ENCODE peak calls at places on chromosomes 16 and 17, in seven cellular contexts. One of them, this sample, is unnamed.

GRCh38 chr17:76710863-76711611 is at the start of gene MXRA7:
- DNase-seq in foreskin fibroblast: peak; percentile 87
- DNase-seq in left ventricle myocardium inferior: peak; percentile 81
- DNase-seq in pancreas: no peak
- DNase-seq in BJ: no peak
- DNase-seq in body of pancreas: peak; percentile 73
- DNase-seq in tibial nerve: peak; percentile 61
- DNase-seq in this sample: no peak

GRCh38 chr17:59004338-59005111 is 102.2 kb downstream of the TRIM37 start:
- DNase-seq in tibial nerve: peak; percentile 88
- DNase-seq in foreskin fibroblast: peak; percentile 77
- DNase-seq in body of pancreas: peak; percentile 71
- DNase-seq in BJ: no peak
- DNase-seq in left ventricle myocardium inferior: peak; percentile 21
- DNase-seq in pancreas: no peak
- DNase-seq in this sample: peak; percentile 59

GRCh38 chr17:56597495-56597990 is 4.0 kb downstream of the NOG start:
- DNase-seq in foreskin fibroblast: peak; percentile 16
- DNase-seq in body of pancreas: peak; percentile 5
- DNase-seq in tibial nerve: no peak
- DNase-seq in BJ: no peak
- DNase-seq in left ventricle myocardium inferior: no peak
- DNase-seq in pancreas: peak; percentile 65
- DNase-seq in this sample: peak; percentile 83

GRCh38 chr16:85554114-85554790 is 58.9 kb upstream of the GSE1 start:
- DNase-seq in pancreas: peak; percentile 39
- DNase-seq in tibial nerve: peak; percentile 78
- DNase-seq in BJ: peak; percentile 37
- DNase-seq in left ventricle myocardium inferior: peak; percentile 67
- DNase-seq in body of pancreas: peak; percentile 82
- DNase-seq in foreskin fibroblast: peak; percentile 91
- DNase-seq in this sample: peak; percentile 78

GRCh38 chr17:77704048-77704815 is 254.3 kb upstream of the TNRC6C start:
- DNase-seq in foreskin fibroblast: no peak
- DNase-seq in body of pancreas: no peak
- DNase-seq in pancreas: no peak
- DNase-seq in BJ: no peak
- DNase-seq in tibial nerve: no peak
- DNase-seq in left ventricle myocardium inferior: no peak
- DNase-seq in this sample: peak; percentile 29

GRCh38 chr16:51237861-51238378 is 86.8 kb upstream of the SALL1 start:
- DNase-seq in left ventricle myocardium inferior: no peak
- DNase-seq in BJ: no peak
- DNase-seq in body of pancreas: no peak
- DNase-seq in pancreas: no peak
- DNase-seq in foreskin fibroblast: no peak
- DNase-seq in tibial nerve: no peak
- DNase-seq in this sample: no peak

GRCh38 chr16:89189358-89190025 is 10.8 kb downstream of the SLC22A31 start:
- DNase-seq in left ventricle myocardium inferior: no peak
- DNase-seq in pancreas: peak; percentile 34
- DNase-seq in tibial nerve: no peak
- DNase-seq in body of pancreas: no peak
- DNase-seq in foreskin fibroblast: no peak
- DNase-seq in BJ: no peak
- DNase-seq in this sample: no peak

GRCh38 chr16:50301626-50302471 is 35.5 kb downstream of the ADCY7 start:
- DNase-seq in BJ: no peak
- DNase-seq in pancreas: no peak
- DNase-seq in body of pancreas: no peak
- DNase-seq in tibial nerve: no peak
- DNase-seq in foreskin fibroblast: peak; percentile 60
- DNase-seq in left ventricle myocardium inferior: no peak
- DNase-seq in this sample: peak; percentile 84

GRCh38 chr16:48596326-48596725 is 13.7 kb downstream of the N4BP1 start:
- DNase-seq in BJ: no peak
- DNase-seq in foreskin fibroblast: no peak
- DNase-seq in left ventricle myocardium inferior: no peak
- DNase-seq in body of pancreas: no peak
- DNase-seq in tibial nerve: no peak
- DNase-seq in pancreas: no peak
- DNase-seq in this sample: no peak

GRCh38 chr17:76408037-76408849 is 23.8 kb downstream of the SPHK1 start:
- DNase-seq in tibial nerve: peak; percentile 27
- DNase-seq in pancreas: peak; percentile 91
- DNase-seq in left ventricle myocardium inferior: no peak
- DNase-seq in body of pancreas: peak; percentile 81
- DNase-seq in BJ: no peak
- DNase-seq in foreskin fibroblast: peak; percentile 72
- DNase-seq in this sample: no peak

GRCh38 chr16:67719778-67720144 is 645 bp upstream of the GFOD2 start:
- DNase-seq in BJ: no peak
- DNase-seq in foreskin fibroblast: peak; percentile 75
- DNase-seq in body of pancreas: peak; percentile 42
- DNase-seq in pancreas: no peak
- DNase-seq in left ventricle myocardium inferior: no peak
- DNase-seq in tibial nerve: peak; percentile 31
- DNase-seq in this sample: peak; percentile 38

GRCh38 chr17:30605027-30605426 is 127.8 kb downstream of the GOSR1 start:
- DNase-seq in BJ: no peak
- DNase-seq in left ventricle myocardium inferior: no peak
- DNase-seq in body of pancreas: no peak
- DNase-seq in foreskin fibroblast: no peak
- DNase-seq in tibial nerve: no peak
- DNase-seq in pancreas: no peak
- DNase-seq in this sample: no peak

GRCh38 chr17:3551189-3551588 is 6.4 kb downstream of the TRPV3 start:
- DNase-seq in tibial nerve: no peak
- DNase-seq in foreskin fibroblast: no peak
- DNase-seq in BJ: no peak
- DNase-seq in left ventricle myocardium inferior: no peak
- DNase-seq in body of pancreas: no peak
- DNase-seq in pancreas: no peak
- DNase-seq in this sample: no peak

GRCh38 chr16:19084139-19084538 is 16.7 kb downstream of the COQ7 start:
- DNase-seq in tibial nerve: no peak
- DNase-seq in body of pancreas: no peak
- DNase-seq in pancreas: no peak
- DNase-seq in left ventricle myocardium inferior: no peak
- DNase-seq in BJ: no peak
- DNase-seq in foreskin fibroblast: no peak
- DNase-seq in this sample: no peak

GRCh38 chr17:7916383-7916677 is 241 bp upstream of the RNF227 start:
- DNase-seq in tibial nerve: no peak
- DNase-seq in body of pancreas: no peak
- DNase-seq in left ventricle myocardium inferior: no peak
- DNase-seq in foreskin fibroblast: no peak
- DNase-seq in pancreas: no peak
- DNase-seq in BJ: no peak
- DNase-seq in this sample: no peak

GRCh38 chr17:42246515-42246914 is 29.7 kb downstream of the STAT5B start:
- DNase-seq in left ventricle myocardium inferior: no peak
- DNase-seq in pancreas: no peak
- DNase-seq in body of pancreas: peak; percentile 71
- DNase-seq in BJ: no peak
- DNase-seq in tibial nerve: no peak
- DNase-seq in foreskin fibroblast: no peak
- DNase-seq in this sample: no peak

GRCh38 chr17:36731806-36732205 is 130.4 kb downstream of the MRM1 start:
- DNase-seq in body of pancreas: no peak
- DNase-seq in foreskin fibroblast: no peak
- DNase-seq in left ventricle myocardium inferior: no peak
- DNase-seq in tibial nerve: no peak
- DNase-seq in pancreas: peak; percentile 13
- DNase-seq in BJ: no peak
- DNase-seq in this sample: no peak

GRCh38 chr17:66704858-66705257 is 130.1 kb upstream of the CACNG5 start:
- DNase-seq in pancreas: no peak
- DNase-seq in left ventricle myocardium inferior: no peak
- DNase-seq in foreskin fibroblast: no peak
- DNase-seq in body of pancreas: no peak
- DNase-seq in BJ: no peak
- DNase-seq in tibial nerve: no peak
- DNase-seq in this sample: no peak

GRCh38 chr17:34051046-34051445 is 204.0 kb upstream of the CCL2 start:
- DNase-seq in pancreas: no peak
- DNase-seq in BJ: no peak
- DNase-seq in body of pancreas: no peak
- DNase-seq in left ventricle myocardium inferior: no peak
- DNase-seq in tibial nerve: no peak
- DNase-seq in foreskin fibroblast: no peak
- DNase-seq in this sample: no peak

GRCh38 chr17:39276113-39276512 is 50.4 kb upstream of the STAC2 start:
- DNase-seq in pancreas: no peak
- DNase-seq in left ventricle myocardium inferior: no peak
- DNase-seq in foreskin fibroblast: no peak
- DNase-seq in tibial nerve: no peak
- DNase-seq in BJ: no peak
- DNase-seq in body of pancreas: no peak
- DNase-seq in this sample: no peak

GRCh38 chr17:39271546-39271945 is 45.8 kb upstream of the STAC2 start:
- DNase-seq in body of pancreas: no peak
- DNase-seq in foreskin fibroblast: peak; percentile 63
- DNase-seq in left ventricle myocardium inferior: no peak
- DNase-seq in BJ: no peak
- DNase-seq in pancreas: no peak
- DNase-seq in tibial nerve: no peak
- DNase-seq in this sample: no peak

DNA sequence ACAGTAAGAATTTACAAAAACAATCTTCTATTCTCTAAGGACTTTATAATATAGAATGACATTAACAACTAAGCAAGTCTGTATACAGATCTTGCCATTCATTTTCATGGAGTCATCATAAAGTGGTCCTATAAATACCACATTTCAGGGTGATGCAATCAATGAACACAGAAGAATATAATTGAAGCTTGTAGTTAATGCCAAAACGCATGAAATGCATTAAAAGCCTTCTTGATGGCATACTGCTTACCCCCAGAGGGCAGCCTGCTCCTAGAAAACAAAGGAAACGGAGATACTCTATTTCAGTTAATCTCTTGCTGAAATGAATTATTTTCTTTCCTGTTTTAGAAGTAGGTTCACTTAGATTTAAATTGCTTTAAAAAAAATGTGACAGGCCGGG is 45.2 kb upstream of the STAC2 start:
- DNase-seq in foreskin fibroblast: peak; percentile 86
- DNase-seq in body of pancreas: no peak
- DNase-seq in left ventricle myocardium inferior: no peak
- DNase-seq in pancreas: no peak
- DNase-seq in tibial nerve: no peak
- DNase-seq in BJ: peak; percentile 53
- DNase-seq in this sample: no peak
- H3K4me3 ChIP-seq in foreskin fibroblast: no peak overlapping the region
- H3K4me3 ChIP-seq in body of pancreas: no peak overlapping the region
- H3K4me3 ChIP-seq in left ventricle myocardium inferior: no peak overlapping the region
- H3K4me3 ChIP-seq in pancreas: no peak overlapping the region
- H3K4me3 ChIP-seq in tibial nerve: no peak overlapping the region
- H3K4me3 ChIP-seq in BJ: no peak overlapping the region
- H3K4me3 ChIP-seq in this sample: no peak overlapping the region

GRCh38 chr17:63023049-63023448 is 57.0 kb downstream of the TANC2 start:
- DNase-seq in tibial nerve: no peak
- DNase-seq in foreskin fibroblast: no peak
- DNase-seq in pancreas: no peak
- DNase-seq in left ventricle myocardium inferior: no peak
- DNase-seq in BJ: no peak
- DNase-seq in body of pancreas: no peak
- DNase-seq in this sample: no peak
- TF ChIP-seq CTCF in tibial nerve: no peak
- TF ChIP-seq CTCF in foreskin fibroblast: no peak
- TF ChIP-seq CTCF in pancreas: no peak
- TF ChIP-seq CTCF in left ventricle myocardium inferior: no peak
- TF ChIP-seq CTCF in BJ: no peak
- TF ChIP-seq CTCF in body of pancreas: no peak
- TF ChIP-seq CTCF in this sample: no peak

DNA sequence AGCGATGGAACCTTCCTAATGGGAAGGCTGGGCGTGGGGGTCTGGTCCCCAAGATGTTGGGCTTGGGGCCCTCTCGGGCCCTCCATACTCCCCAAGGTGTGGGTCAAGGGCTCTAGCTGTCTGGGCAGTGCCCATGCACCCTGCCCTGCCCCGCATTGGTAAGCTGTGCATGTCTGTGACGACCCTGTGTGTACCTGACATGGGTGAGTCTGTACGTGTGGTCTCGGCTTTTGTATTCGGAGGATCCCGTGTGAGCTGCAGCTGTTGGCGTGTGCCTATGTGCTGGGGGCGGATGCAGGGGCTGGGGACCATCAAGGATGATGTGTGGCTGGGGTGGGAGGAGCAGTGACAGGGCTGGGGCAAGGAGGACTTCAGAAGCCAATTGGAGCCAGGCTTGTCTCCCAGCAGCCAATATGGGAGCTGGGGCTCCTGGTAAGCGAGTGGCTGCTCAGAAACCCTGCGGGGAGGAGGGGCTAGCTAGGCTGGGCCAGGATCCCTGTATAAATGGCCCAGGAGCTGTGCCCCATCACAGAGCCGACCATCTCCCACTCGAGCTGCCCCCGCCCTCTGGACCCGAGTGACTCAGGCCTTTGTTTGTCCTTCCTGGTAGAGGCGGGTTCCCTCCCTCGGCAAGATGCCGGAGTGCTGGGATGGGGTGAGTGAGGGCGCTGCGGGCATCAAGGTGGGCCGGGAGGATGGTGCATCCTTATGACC is at the start of gene NDRG4:
- DNase-seq in body of pancreas: peak; percentile 43
- DNase-seq in foreskin fibroblast: peak; percentile 86
- DNase-seq in pancreas: peak; percentile 75
- DNase-seq in left ventricle myocardium inferior: no peak
- DNase-seq in tibial nerve: no peak
- DNase-seq in BJ: peak; percentile 46
- DNase-seq in this sample: peak; percentile 84
- H3K4me3 ChIP-seq in body of pancreas: no peak within 1 kb of the TSS
- H3K4me3 ChIP-seq in foreskin fibroblast: peak within 1 kb of the TSS; percentile 57
- H3K4me3 ChIP-seq in pancreas: peak within 1 kb of the TSS; percentile 47
- H3K4me3 ChIP-seq in left ventricle myocardium inferior: no peak within 1 kb of the TSS
- H3K4me3 ChIP-seq in tibial nerve: peak within 1 kb of the TSS; percentile 37
- H3K4me3 ChIP-seq in BJ: peak within 1 kb of the TSS; percentile 46
- H3K4me3 ChIP-seq in this sample: no peak within 1 kb of the TSS

GRCh38 chr16:30380072-30380471 is 2.3 kb downstream of the SEPTIN1 start:
- DNase-seq in BJ: no peak
- DNase-seq in tibial nerve: no peak
- DNase-seq in body of pancreas: no peak
- DNase-seq in pancreas: no peak
- DNase-seq in foreskin fibroblast: no peak
- DNase-seq in left ventricle myocardium inferior: no peak
- DNase-seq in this sample: no peak

GRCh38 chr16:30379165-30379783 is 3.1 kb downstream of the SEPTIN1 start:
- DNase-seq in body of pancreas: no peak
- DNase-seq in left ventricle myocardium inferior: no peak
- DNase-seq in tibial nerve: no peak
- DNase-seq in BJ: no peak
- DNase-seq in foreskin fibroblast: no peak
- DNase-seq in pancreas: no peak
- DNase-seq in this sample: no peak

GRCh38 chr16:30377812-30378235 is 3.2 kb downstream of the MYL11 start:
- DNase-seq in BJ: no peak
- DNase-seq in pancreas: peak; percentile 91
- DNase-seq in body of pancreas: peak; percentile 91
- DNase-seq in foreskin fibroblast: peak; percentile 95
- DNase-seq in left ventricle myocardium inferior: peak; percentile 95
- DNase-seq in tibial nerve: peak; percentile 97
- DNase-seq in this sample: peak; percentile 99

GRCh38 chr16:30377050-30377811 is 2.6 kb downstream of the MYL11 start:
- DNase-seq in foreskin fibroblast: no peak
- DNase-seq in tibial nerve: no peak
- DNase-seq in left ventricle myocardium inferior: no peak
- DNase-seq in BJ: no peak
- DNase-seq in body of pancreas: no peak
- DNase-seq in pancreas: no peak
- DNase-seq in this sample: no peak

GRCh38 chr16:30378236-30379164 is 3.9 kb downstream of the SEPTIN1 start:
- DNase-seq in tibial nerve: peak; percentile 99
- DNase-seq in foreskin fibroblast: peak; percentile 99
- DNase-seq in body of pancreas: peak; percentile 99
- DNase-seq in pancreas: peak; percentile 99
- DNase-seq in left ventricle myocardium inferior: peak; percentile 100
- DNase-seq in BJ: peak; percentile 81
- DNase-seq in this sample: peak; percentile 100
- TF ChIP-seq CTCF in tibial nerve: no peak
- TF ChIP-seq CTCF in foreskin fibroblast: no peak
- TF ChIP-seq CTCF in body of pancreas: peak; percentile 9
- TF ChIP-seq CTCF in pancreas: no peak
- TF ChIP-seq CTCF in left ventricle myocardium inferior: peak; percentile 21
- TF ChIP-seq CTCF in BJ: peak; percentile 45
- TF ChIP-seq CTCF in this sample: no peak

This sample was measured in lower leg skin.